ENCODE peak calls at places on chromosomes 16 and 17, in six cellular contexts. H is keratinocyte, O is Peyer's patch, G is left ventricle myocardium inferior, J is cardiac fibroblast, C is A549. E is an unnamed sample.

GRCh38 chr16:3553138-3553923 is 23.9 kb downstream of the NLRC3 start:
- DNase-seq in G (no peak), H (no peak), J (no peak), C (no peak), O (no peak), E (no peak)

GRCh38 chr17:49316889-49317288 is 45.2 kb downstream of the ZNF652 start:
- DNase-seq in O (no peak), H (no peak), G (no peak), C (no peak), J (no peak), E (no peak)

GRCh38 chr16:10896165-10896564 is 19.2 kb downstream of the CIITA start:
- DNase-seq in G (no peak), H (no peak), J (no peak), C (no peak), O (no peak), E (no peak)

GRCh38 chr17:32909787-32910369 is 18.1 kb upstream of the TMEM98 start:
- DNase-seq in J (peak), H (peak), G (no peak), C (peak), O (peak), E (peak)

GRCh38 chr16:87541004-87541881 is 48.4 kb upstream of the ZCCHC14 start:
- DNase-seq in H (no peak), O (peak), C (no peak), J (peak), G (peak), E (no peak)

GRCh38 chr17:69801368-69801767 is 273.7 kb upstream of the KCNJ16 start:
- DNase-seq in C (no peak), J (no peak), H (no peak), G (no peak), O (no peak), E (no peak)

GRCh38 chr17:64358261-64358788 is 32.3 kb downstream of the PECAM1 start:
- DNase-seq in G (no peak), J (peak), O (no peak), H (no peak), C (no peak), E (no peak)

GRCh38 chr16:1206786-1207185 is 18.3 kb downstream of the TPSG1 start:
- DNase-seq in O (no peak), C (no peak), J (no peak), H (no peak), G (no peak), E (no peak)

GRCh38 chr16:19138601-19139000 is 24.8 kb downstream of the ITPRIPL2 start:
- DNase-seq in C (peak), J (peak), O (peak), H (no peak), G (peak), E (no peak)

GRCh38 chr16:29784901-29785500 is 5.5 kb upstream of the KIF22 start:
- DNase-seq in C (no peak), G (peak), H (no peak), J (peak), O (peak), E (no peak)

GRCh38 chr17:41647940-41648410 is 23.6 kb upstream of the KRT17 start:
- DNase-seq in G (peak), O (peak), J (peak), H (no peak), C (peak), E (no peak)

GRCh38 chr16:11514283-11514682 is 72.4 kb downstream of the LITAF start:
- DNase-seq in C (no peak), O (no peak), J (no peak), G (no peak), H (no peak), E (no peak)

GRCh38 chr16:20383106-20384029 is 21.2 kb downstream of the PDILT start:
- DNase-seq in H (peak), G (peak), J (peak), O (peak), C (peak), E (peak)

GRCh38 chr17:5416886-5417285 is 2.6 kb downstream of the NUP88 start:
- DNase-seq in C (no peak), H (no peak), J (no peak), O (no peak), G (no peak), E (no peak)

GRCh38 chr16:760065-760464 is 469 bp upstream of the MSLN start:
- DNase-seq in O (no peak), H (no peak), C (no peak), G (no peak), J (no peak), E (no peak)

GRCh38 chr17:17175917-17176316 is 30.2 kb downstream of the PLD6 start:
- DNase-seq in H (no peak), C (no peak), O (peak), G (no peak), J (no peak), E (no peak)

GRCh38 chr16:20938426-20938825 is 37.9 kb downstream of the LYRM1 start:
- DNase-seq in O (no peak), J (peak), C (no peak), H (no peak), G (no peak), E (no peak)

GRCh38 chr16:47664653-47665325 is 203.7 kb downstream of the PHKB start:
- DNase-seq in C (peak), J (no peak), H (no peak), O (no peak), G (no peak), E (no peak)

GRCh38 chr17:30323895-30324319 is 9.9 kb downstream of the TMIGD1 start:
- DNase-seq in J (peak), H (no peak), G (no peak), O (peak), C (no peak), E (no peak)

GRCh38 chr17:27379863-27380533 is 76.2 kb upstream of the KSR1 start:
- DNase-seq in C (no peak), H (no peak), J (peak), O (peak), G (peak), E (no peak)

GRCh38 chr17:28443901-28444638 is 29.4 kb upstream of the SLC13A2 start:
- DNase-seq in O (peak), J (no peak), C (no peak), H (no peak), G (no peak), E (no peak)

DNA sequence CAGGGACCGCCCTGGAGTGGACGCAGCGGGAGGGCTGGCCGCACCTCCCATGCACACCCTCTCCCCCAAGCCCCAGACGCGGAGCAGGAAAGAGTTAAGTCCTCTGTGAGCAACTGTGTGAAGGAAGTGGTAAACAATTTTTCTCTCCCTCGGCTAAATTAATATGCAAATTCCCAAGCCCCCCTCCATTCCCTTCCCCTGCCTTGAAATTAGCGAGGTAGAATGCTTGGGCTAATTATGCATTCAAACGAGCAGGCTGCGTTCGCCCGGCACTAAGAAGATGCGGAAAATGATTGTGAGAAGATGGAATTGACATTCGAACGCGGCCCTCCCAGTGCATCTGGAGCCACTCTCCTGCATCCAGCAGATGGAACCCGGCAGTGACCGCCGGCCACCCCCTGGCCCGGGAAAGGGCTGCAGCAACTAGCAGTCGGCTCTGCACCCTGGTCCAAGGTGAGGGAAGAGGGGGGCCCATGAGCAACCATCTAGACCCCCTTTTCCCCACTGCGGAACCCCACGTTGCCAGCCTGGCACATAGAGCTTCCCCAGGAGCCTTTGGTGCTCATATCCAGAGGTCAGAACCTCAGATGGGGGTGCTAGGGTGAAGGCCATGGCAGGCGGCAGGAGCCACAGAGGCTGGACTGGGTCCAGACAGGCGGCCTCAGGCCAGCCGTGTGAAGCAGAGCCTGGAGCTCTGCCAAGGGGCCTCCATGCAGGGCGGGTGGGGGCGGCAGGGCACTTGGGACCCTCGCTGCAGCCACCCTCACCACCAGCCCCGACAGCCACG is 49.1 kb upstream of the ACSF3 start:
- DNase-seq in H (no peak), J (no peak), G (peak), C (no peak), O (no peak), E (no peak)
- H3K4me3 ChIP-seq in H (no peak), J (no peak), G (no peak), C (no peak), O (no peak), E (no peak)

DNA sequence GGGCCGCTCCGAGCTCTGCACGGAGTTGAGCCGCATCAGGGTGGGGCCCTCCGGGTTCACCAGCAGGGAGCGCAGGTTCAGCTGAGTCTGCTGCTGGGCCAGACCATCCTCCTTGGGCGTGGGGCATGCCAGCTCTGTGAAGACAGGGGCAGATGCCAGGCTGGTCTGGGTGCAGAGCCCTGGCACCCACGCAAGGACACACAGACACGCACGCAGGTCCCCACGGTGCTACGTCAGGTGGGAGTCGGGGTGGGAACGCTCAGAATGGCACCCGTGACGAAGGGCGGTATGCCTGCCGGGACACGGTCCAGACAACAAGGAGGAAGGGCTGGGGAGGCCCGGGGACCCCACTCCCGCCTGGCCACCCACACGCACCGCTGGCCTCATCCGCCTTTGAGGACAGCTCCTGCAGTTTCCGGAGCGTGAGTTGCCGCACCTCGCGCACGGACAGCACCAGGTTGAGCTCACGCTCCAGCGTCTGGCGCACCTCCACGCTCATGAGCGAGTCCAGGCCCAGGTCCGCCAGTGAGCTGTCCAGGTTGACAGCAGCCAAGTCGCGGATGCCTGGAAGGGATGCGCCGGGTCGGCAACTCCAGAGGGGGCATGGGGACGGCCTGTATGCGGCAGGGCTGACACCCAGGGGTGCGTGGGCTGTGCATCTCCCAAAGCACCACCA is 15.3 kb upstream of the DUS1L start:
- DNase-seq in C (no peak), J (no peak), G (no peak), O (no peak), H (no peak), E (no peak)
- TF ChIP-seq CTCF in C (no peak), J (no peak), G (no peak), O (no peak), H (no peak), E (no peak)

GRCh38 chr16:9808210-9808609 is 374.0 kb downstream of the GRIN2A start:
- DNase-seq in H (no peak), O (no peak), G (no peak), J (no peak), C (no peak), E (no peak)
- H3K4me3 ChIP-seq in H (no peak), O (no peak), G (no peak), J (no peak), C (no peak), E (no peak)

DNA sequence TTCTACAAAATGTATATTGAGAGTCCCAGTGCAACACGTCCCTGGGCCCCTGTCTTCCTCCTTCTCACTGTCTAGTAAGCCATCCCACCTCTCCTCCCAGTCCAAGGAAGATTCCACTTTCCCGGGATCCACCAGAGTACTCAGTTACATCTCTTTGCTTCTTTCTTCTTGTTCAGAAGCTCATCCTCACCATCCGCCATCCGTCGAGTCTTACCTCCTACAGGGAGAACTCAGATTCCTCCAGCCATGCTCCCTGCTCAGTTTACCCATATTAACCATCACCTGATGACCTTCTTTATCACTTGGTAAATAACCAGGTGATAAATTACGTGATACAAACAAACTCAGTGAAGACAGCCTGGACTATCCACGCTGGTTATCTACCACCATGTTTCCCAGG is 57.1 kb downstream of the CYTH1 start:
- DNase-seq in H (no peak), O (no peak), J (no peak), C (no peak), G (no peak), E (no peak)
- TF ChIP-seq CTCF in H (no peak), O (no peak), J (no peak), C (no peak), G (no peak), E (no peak)

GRCh38 chr16:80931985-80932720 is 74.5 kb downstream of the CMC2 start:
- DNase-seq in H (no peak), O (peak), C (peak), G (peak), J (peak), E (no peak)

GRCh38 chr16:80931661-80931984 is 75.1 kb downstream of the CMC2 start:
- DNase-seq in J (no peak), H (no peak), C (no peak), O (no peak), G (no peak), E (no peak)

GRCh38 chr16:80935691-80936090 is 71.0 kb downstream of the CMC2 start:
- DNase-seq in H (no peak), G (no peak), J (no peak), C (no peak), O (no peak), E (no peak)

GRCh38 chr16:80936410-80936809 is 70.3 kb downstream of the CMC2 start:
- DNase-seq in O (no peak), J (peak), C (no peak), G (no peak), H (no peak), E (no peak)

GRCh38 chr16:80932725-80933124 is 74.0 kb downstream of the CMC2 start:
- DNase-seq in H (no peak), O (peak), J (peak), G (peak), C (no peak), E (peak)
- H3K4me3 ChIP-seq in H (no peak), O (peak), J (peak), G (peak), C (peak), E (peak)